ENCODE peak calls at places on chromosome 6, in five cellular contexts. K, C, N, J and Z are unnamed samples.

GRCh38 chr6:72987305-72987704 is 238.0 kb downstream of the KHDC1L start:
- DNase-seq in N (no peak), K (no peak), C (no peak), J (no peak), Z (no peak)

GRCh38 chr6:14294270-14294951 is 176.8 kb downstream of the CD83 start:
- DNase-seq in J (no peak), K (no peak), N (no peak), C (no peak), Z (no peak)

GRCh38 chr6:53189554-53189953 is 40.9 kb upstream of the GCM1 start:
- DNase-seq in J (peak), N (no peak), C (no peak), K (no peak), Z (peak)

GRCh38 chr6:20202070-20202658 is 10.1 kb downstream of the MBOAT1 start:
- DNase-seq in N (no peak), J (no peak), K (no peak), C (no peak), Z (peak)

GRCh38 chr6:25842526-25842925 is 10.7 kb upstream of the SLC17A1 start:
- DNase-seq in N (no peak), C (no peak), J (no peak), K (no peak), Z (no peak)

GRCh38 chr6:83252717-83253116 is 59.6 kb downstream of the RWDD2A start:
- DNase-seq in N (no peak), C (no peak), K (no peak), J (peak), Z (no peak)

GRCh38 chr6:145809785-145810184 is 4.8 kb downstream of the FBXO30 start:
- DNase-seq in J (no peak), K (no peak), C (no peak), N (no peak), Z (peak)

GRCh38 chr6:5457983-5458683 is 196.8 kb downstream of the FARS2 start:
- DNase-seq in J (no peak), K (peak), N (no peak), C (no peak), Z (no peak)

GRCh38 chr6:125749864-125750691 is 646 bp downstream of the HEY2 start:
- DNase-seq in K (peak), N (no peak), C (no peak), J (no peak), Z (no peak)

GRCh38 chr6:92485487-92485886 is 933.9 kb downstream of the EPHA7 start:
- DNase-seq in C (no peak), K (no peak), J (no peak), N (no peak), Z (no peak)

GRCh38 chr6:144778773-144779531 is 493.8 kb downstream of the UTRN start:
- DNase-seq in N (no peak), J (no peak), K (no peak), C (no peak), Z (no peak)

GRCh38 chr6:137823826-137824501 is 43.1 kb upstream of the TNFAIP3 start:
- DNase-seq in N (peak), K (no peak), J (peak), C (peak), Z (no peak)

GRCh38 chr6:56962451-56962850 is 7.5 kb downstream of the BEND6 start:
- DNase-seq in C (no peak), K (no peak), J (no peak), N (no peak), Z (no peak)

GRCh38 chr6:163826668-163827067 is 412.1 kb downstream of the QKI start:
- DNase-seq in C (no peak), N (no peak), K (no peak), J (no peak), Z (no peak)

GRCh38 chr6:30862156-30862875 is 22.0 kb upstream of the DDR1 start:
- DNase-seq in N (no peak), K (no peak), C (no peak), J (no peak), Z (no peak)

GRCh38 chr6:139291813-139292619 is at the start of gene TXLNB:
- DNase-seq in C (peak), K (no peak), N (peak), J (peak), Z (no peak)

GRCh38 chr6:36441307-36441894 is 1.3 kb downstream of the PXT1 start:
- DNase-seq in K (peak), N (peak), J (peak), C (peak), Z (peak)

GRCh38 chr6:170229396-170229795 is 61.5 kb downstream of the DLL1 start:
- DNase-seq in N (no peak), K (peak), J (no peak), C (no peak), Z (no peak)

GRCh38 chr6:71408966-71409723 is 120.5 kb downstream of the OGFRL1 start:
- DNase-seq in K (no peak), N (no peak), C (no peak), J (no peak), Z (no peak)

GRCh38 chr6:52305385-52305784 is 20.8 kb upstream of the MCM3 start:
- DNase-seq in J (no peak), K (no peak), N (no peak), C (no peak), Z (no peak)

GRCh38 chr6:113458368-113459010 is 398.7 kb upstream of the MARCKS start:
- DNase-seq in C (no peak), K (no peak), J (peak), N (no peak), Z (no peak)

GRCh38 chr6:98532004-98532403 is 302.4 kb upstream of the POU3F2 start:
- DNase-seq in J (no peak), C (no peak), N (no peak), K (no peak), Z (no peak)

GRCh38 chr6:150352321-150353296 is 16.2 kb upstream of the IYD start:
- DNase-seq in C (no peak), J (peak), K (no peak), N (no peak), Z (peak)

GRCh38 chr6:4133941-4134838 is 1.2 kb downstream of the ECI2 start:
- DNase-seq in K (peak), C (peak), J (no peak), N (no peak), Z (no peak)

GRCh38 chr6:40160826-40161225 is 226.6 kb upstream of the MOCS1 start:
- DNase-seq in N (no peak), C (no peak), J (no peak), K (no peak), Z (no peak)

GRCh38 chr6:116096979-116097816 is 3.5 kb upstream of the NT5DC1 start:
- DNase-seq in N (no peak), C (no peak), K (no peak), J (no peak), Z (no peak)

GRCh38 chr6:64330694-64331309 is 695.2 kb downstream of the PHF3 start:
- DNase-seq in C (peak), N (no peak), J (peak), K (peak), Z (no peak)

GRCh38 chr6:140276133-140276532 is 901.7 kb upstream of the CITED2 start:
- DNase-seq in J (no peak), K (no peak), N (no peak), C (no peak), Z (no peak)

GRCh38 chr6:137792160-137793033 is 74.7 kb upstream of the TNFAIP3 start:
- DNase-seq in K (no peak), C (no peak), N (no peak), J (no peak), Z (no peak)

GRCh38 chr6:116714761-116715160 is 33.8 kb downstream of the KPNA5 start:
- DNase-seq in J (no peak), N (no peak), K (no peak), C (no peak), Z (no peak)

GRCh38 chr6:42017021-42017643 is 33.2 kb upstream of the TAF8 start:
- DNase-seq in N (no peak), K (no peak), J (peak), C (no peak), Z (peak)

GRCh38 chr6:21808045-21808470 is 214.5 kb downstream of the SOX4 start:
- DNase-seq in N (no peak), J (peak), K (no peak), C (peak), Z (no peak)

GRCh38 chr6:42028234-42029061 is 21.9 kb upstream of the TAF8 start:
- DNase-seq in N (no peak), K (no peak), J (peak), C (no peak), Z (no peak)

GRCh38 chr6:127305741-127306140 is 37.7 kb downstream of the ECHDC1 start:
- DNase-seq in N (no peak), K (no peak), C (no peak), J (no peak), Z (no peak)

GRCh38 chr6:43396408-43397149 is 27.1 kb upstream of the ZNF318 start:
- DNase-seq in J (no peak), C (no peak), K (no peak), N (no peak), Z (no peak)

GRCh38 chr6:152310371-152310954 is 326.7 kb downstream of the SYNE1 start:
- DNase-seq in C (no peak), N (no peak), J (no peak), K (no peak), Z (no peak)

GRCh38 chr6:105881608-105882007 is 204.5 kb upstream of the PRDM1 start:
- DNase-seq in J (no peak), N (no peak), C (no peak), K (no peak), Z (no peak)

GRCh38 chr6:88708197-88708744 is 255.1 kb downstream of the RNGTT start:
- DNase-seq in C (no peak), N (no peak), J (no peak), K (no peak), Z (no peak)

GRCh38 chr6:100460650-100461204 is 4.0 kb downstream of the SIM1 start:
- DNase-seq in K (no peak), J (no peak), N (no peak), C (no peak), Z (no peak)

GRCh38 chr6:166620478-166621113 is 6.5 kb downstream of the RPS6KA2 start:
- DNase-seq in C (no peak), N (no peak), K (no peak), J (no peak), Z (no peak)

GRCh38 chr6:2938004-2938631 is 33.2 kb downstream of the SERPINB6 start:
- DNase-seq in N (no peak), J (no peak), K (peak), C (no peak), Z (no peak)
- H3K4me3 ChIP-seq in N (peak), J (no peak), K (no peak), C (no peak), Z (no peak)

GRCh38 chr6:16514249-16514648 is 247.0 kb downstream of the ATXN1 start:
- DNase-seq in N (no peak), J (peak), K (no peak), C (no peak), Z (no peak)
- TF ChIP-seq CTCF in N (no peak), J (peak), K (no peak), C (peak), Z (peak)

DNA sequence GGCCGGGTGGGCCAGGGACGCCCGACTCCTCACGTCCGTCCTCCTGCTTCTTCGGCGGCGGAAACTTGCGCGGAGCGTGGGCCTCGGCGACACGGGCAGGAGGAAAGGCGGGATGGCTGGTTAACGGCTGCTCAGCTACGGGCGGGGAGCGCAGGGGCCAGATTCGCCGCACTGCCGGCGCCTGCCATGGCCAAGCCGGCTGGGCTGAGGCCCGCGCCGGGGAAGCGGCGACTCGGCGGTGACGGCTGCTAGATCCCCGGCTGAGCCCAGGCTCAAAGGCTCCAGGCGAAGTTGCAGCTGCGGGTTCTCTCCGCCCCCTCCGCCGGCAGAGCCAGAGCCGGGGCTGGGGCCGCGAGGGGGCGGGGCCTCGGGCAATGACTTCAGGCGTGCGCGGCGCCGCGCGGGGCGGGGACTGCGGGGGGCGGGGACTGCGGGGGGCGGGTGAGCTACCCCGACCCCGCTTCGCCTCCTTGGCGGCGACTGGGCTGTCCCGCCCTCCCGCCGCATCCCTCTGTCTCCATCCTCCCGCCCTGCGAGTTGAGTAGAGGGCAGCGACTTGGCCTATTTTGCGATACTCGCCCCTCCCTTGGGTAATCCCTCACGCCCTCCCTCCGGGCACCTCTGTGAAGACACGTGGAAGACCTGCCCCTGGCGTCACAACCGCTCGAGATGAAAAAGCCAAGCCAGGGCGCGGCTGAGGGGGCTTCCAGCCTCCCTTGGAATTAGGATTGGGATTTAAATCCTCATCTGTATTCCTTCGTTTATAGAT is at the start of gene CEP85L:
- DNase-seq in J (peak), C (peak), K (peak), N (peak), Z (peak)
- H3K4me3 ChIP-seq in J (peak), C (peak), K (peak), N (peak), Z (peak)

DNA sequence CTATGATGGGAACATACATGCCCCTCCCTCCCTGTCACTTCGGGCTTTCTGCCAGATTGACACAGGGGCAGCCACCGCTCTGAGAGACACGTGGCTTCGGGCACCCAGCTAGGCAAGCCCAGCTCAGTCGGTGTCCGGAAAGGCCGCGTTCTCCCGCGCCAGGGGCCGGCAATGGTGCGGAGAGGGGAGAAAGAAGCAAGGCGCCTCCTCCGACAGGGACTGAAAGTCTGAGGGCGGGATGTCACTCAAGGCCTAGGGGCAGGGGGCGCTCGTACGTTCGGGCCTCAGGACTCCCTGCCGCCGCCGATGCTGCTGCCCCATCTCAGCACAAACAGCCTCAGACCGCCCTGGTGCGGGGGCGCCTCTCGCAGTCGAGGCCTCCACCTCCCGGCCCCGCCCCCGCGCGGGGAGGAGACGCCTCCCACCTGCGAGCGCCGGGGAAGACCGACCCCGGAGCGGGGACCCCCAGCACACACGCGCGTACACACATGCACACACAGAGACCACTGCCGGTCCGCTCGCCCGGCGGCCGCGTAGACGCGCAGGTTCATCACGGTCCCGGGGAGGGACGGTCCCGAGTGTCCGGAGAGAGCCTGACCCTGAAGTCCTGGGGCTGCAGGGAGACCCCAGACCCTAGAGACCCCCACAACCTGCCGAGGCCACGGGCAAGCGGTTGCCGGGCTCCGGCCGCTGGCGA is 1.9 kb downstream of the GRM4 start:
- DNase-seq in N (no peak), C (no peak), J (no peak), K (peak), Z (no peak)
- TF ChIP-seq CTCF in N (peak), C (no peak), J (peak), K (no peak), Z (peak)

GRCh38 chr6:114713690-114714089 is 370.9 kb upstream of the HS3ST5 start:
- DNase-seq in N (no peak), C (no peak), J (no peak), K (no peak), Z (no peak)
- H3K4me3 ChIP-seq in N (no peak), C (no peak), J (no peak), K (no peak), Z (no peak)

DNA sequence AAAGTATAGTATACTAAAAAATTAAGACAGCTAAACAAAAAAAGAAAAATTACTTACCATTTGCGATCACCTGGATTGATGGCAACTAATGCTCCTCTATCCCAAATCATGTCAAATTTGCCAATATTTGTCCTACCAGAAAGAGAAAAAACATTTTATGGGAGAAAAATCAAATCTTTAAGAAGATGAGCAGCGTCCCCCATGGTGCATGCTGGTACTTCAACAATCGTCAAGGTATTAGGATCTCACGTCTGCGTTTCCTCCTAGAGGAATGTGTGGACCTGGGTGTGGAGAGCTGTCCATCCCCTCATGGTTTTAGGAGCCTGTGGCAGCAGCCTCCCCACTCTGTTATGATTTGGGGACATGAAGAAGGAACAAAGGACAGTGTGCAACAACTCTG is 16.0 kb downstream of the TPMT start:
- DNase-seq in K (no peak), N (no peak), J (no peak), C (no peak), Z (no peak)
- TF ChIP-seq CTCF in K (no peak), N (no peak), J (no peak), C (no peak), Z (no peak)

DNA sequence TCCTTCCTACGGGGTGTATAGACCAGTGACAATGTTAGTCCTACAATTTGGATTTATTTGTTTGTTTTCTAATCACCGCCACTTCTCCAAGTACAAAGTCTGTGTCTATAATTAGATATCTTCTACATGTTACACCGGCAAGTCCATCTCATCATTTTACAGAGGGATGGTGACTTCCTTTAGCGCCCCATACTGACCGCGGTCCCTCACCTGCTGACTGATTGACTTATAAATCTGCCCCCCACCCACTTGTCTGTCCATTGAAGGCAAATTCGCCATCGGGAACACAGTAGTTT is 8.9 kb upstream of the NR2E1 start:
- DNase-seq in K (no peak), N (no peak), J (no peak), C (no peak), Z (no peak)
- H3K4me3 ChIP-seq in K (no peak), N (no peak), J (no peak), C (no peak), Z (no peak)